ENCODE peak calls at places on chromosome 18, in seven cellular contexts. P, J, S, C, O, X and R are unnamed samples.
A peak's percentile ranks its signal among the peaks of the same experiment; 100 is the strongest.

GRCh38 chr18:44079602-44080001 is 601.1 kb upstream of the SETBP1 start:
- DNase-seq in P (peak; percentile 70), J (no peak), S (no peak), C (no peak), O (peak; percentile 75), X (no peak), R (no peak)

GRCh38 chr18:30712383-30712782 is 330.2 kb downstream of the DSC3 start:
- DNase-seq in P (no peak), J (no peak), S (no peak), C (no peak), O (no peak), X (no peak), R (no peak)

GRCh38 chr18:13629841-13630747 is 96.3 kb downstream of the FAM210A start:
- DNase-seq in P (peak; percentile 50), J (peak; percentile 64), S (peak; percentile 67), C (peak; percentile 55), O (peak; percentile 49), X (no peak), R (peak; percentile 81)

GRCh38 chr18:73908323-73908722 is 239.3 kb downstream of the FBXO15 start:
- DNase-seq in P (peak; percentile 52), J (peak; percentile 41), S (peak; percentile 57), C (peak; percentile 27), O (peak; percentile 51), X (peak; percentile 59), R (peak; percentile 63)

GRCh38 chr18:21760321-21760720 is 19.7 kb downstream of the MIB1 start:
- DNase-seq in P (peak; percentile 65), J (no peak), S (no peak), C (no peak), O (peak; percentile 63), X (no peak), R (no peak)

GRCh38 chr18:48607049-48607984 is 68.5 kb downstream of the CTIF start:
- DNase-seq in P (peak; percentile 90), J (no peak), S (no peak), C (no peak), O (peak; percentile 85), X (no peak), R (no peak)

GRCh38 chr18:49619792-49620191 is 57.9 kb downstream of the LIPG start:
- DNase-seq in P (no peak), J (no peak), S (no peak), C (peak; percentile 99), O (no peak), X (no peak), R (peak; percentile 91)

GRCh38 chr18:39681061-39681460 is 2115.5 kb upstream of the CELF4 start:
- DNase-seq in P (no peak), J (no peak), S (no peak), C (no peak), O (no peak), X (no peak), R (no peak)

GRCh38 chr18:21672868-21673267 is 31.7 kb downstream of the ABHD3 start:
- DNase-seq in P (peak; percentile 76), J (no peak), S (no peak), C (peak; percentile 44), O (no peak), X (no peak), R (no peak)

GRCh38 chr18:66329716-66330115 is 274.2 kb downstream of the CDH19 start:
- DNase-seq in P (no peak), J (no peak), S (no peak), C (no peak), O (no peak), X (no peak), R (no peak)

GRCh38 chr18:27808678-27809077 is 368.3 kb downstream of the CDH2 start:
- DNase-seq in P (no peak), J (no peak), S (no peak), C (no peak), O (peak; percentile 30), X (no peak), R (no peak)

GRCh38 chr18:75840131-75840530 is 412.6 kb upstream of the SMIM21 start:
- DNase-seq in P (no peak), J (no peak), S (no peak), C (no peak), O (no peak), X (no peak), R (no peak)

GRCh38 chr18:48293954-48294893 is 115.0 kb downstream of the ZBTB7C start:
- DNase-seq in P (no peak), J (no peak), S (no peak), C (no peak), O (no peak), X (peak; percentile 44), R (peak; percentile 67)

GRCh38 chr18:49400398-49401072 is 59.9 kb downstream of the DYM start:
- DNase-seq in P (peak; percentile 48), J (no peak), S (no peak), C (no peak), O (peak; percentile 11), X (no peak), R (no peak)

GRCh38 chr18:31506024-31506742 is 8.2 kb downstream of the DSG2 start:
- DNase-seq in P (peak; percentile 21), J (no peak), S (no peak), C (peak; percentile 41), O (peak; percentile 59), X (no peak), R (no peak)

GRCh38 chr18:62118324-62118723 is 68.5 kb downstream of the PIGN start:
- DNase-seq in P (peak; percentile 81), J (no peak), S (no peak), C (no peak), O (no peak), X (no peak), R (no peak)

GRCh38 chr18:49966090-49966489 is 152.8 kb upstream of the ACAA2 start:
- DNase-seq in P (no peak), J (no peak), S (no peak), C (no peak), O (no peak), X (no peak), R (no peak)

GRCh38 chr18:75075429-75075841 is 133.5 kb downstream of the PTGR3 start:
- DNase-seq in P (no peak), J (no peak), S (no peak), C (no peak), O (no peak), X (no peak), R (no peak)

GRCh38 chr18:75502286-75502685 is 74.8 kb upstream of the SMIM21 start:
- DNase-seq in P (peak; percentile 74), J (no peak), S (no peak), C (no peak), O (no peak), X (no peak), R (no peak)

GRCh38 chr18:73163236-73163635 is 295.4 kb upstream of the NETO1 start:
- DNase-seq in P (no peak), J (no peak), S (no peak), C (no peak), O (no peak), X (no peak), R (no peak)

GRCh38 chr18:76736309-76736708 is 86.0 kb upstream of the ZNF236 start:
- DNase-seq in P (no peak), J (no peak), S (no peak), C (no peak), O (no peak), X (no peak), R (no peak)

GRCh38 chr18:48328473-48329205 is 80.5 kb downstream of the ZBTB7C start:
- DNase-seq in P (peak; percentile 46), J (no peak), S (no peak), C (peak; percentile 28), O (peak; percentile 27), X (no peak), R (no peak)

GRCh38 chr18:52343138-52343537 is 3.1 kb downstream of the DCC start:
- DNase-seq in P (peak; percentile 2), J (no peak), S (no peak), C (no peak), O (no peak), X (no peak), R (peak; percentile 65)

GRCh38 chr18:46939337-46939963 is 22.0 kb downstream of the KATNAL2 start:
- DNase-seq in P (peak; percentile 66), J (no peak), S (no peak), C (peak; percentile 35), O (peak; percentile 91), X (no peak), R (peak; percentile 53)

GRCh38 chr18:6750411-6750810 is 20.9 kb downstream of the ARHGAP28 start:
- DNase-seq in P (no peak), J (no peak), S (no peak), C (no peak), O (no peak), X (no peak), R (no peak)

GRCh38 chr18:59994357-59994756 is 94.6 kb downstream of the PMAIP1 start:
- DNase-seq in P (peak; percentile 12), J (no peak), S (no peak), C (no peak), O (no peak), X (no peak), R (peak; percentile 43)
- H2BK5ac ChIP-seq in P (no peak overlapping the region), J (no peak overlapping the region), S (no peak overlapping the region), C (no peak overlapping the region), O (no peak overlapping the region), X (no peak overlapping the region), R (no peak overlapping the region)

GRCh38 chr18:12369211-12369610 is 7.8 kb downstream of the AFG3L2 start:
- DNase-seq in P (no peak), J (no peak), S (no peak), C (peak; percentile 84), O (no peak), X (no peak), R (no peak)
- H3K23ac ChIP-seq in P (no peak overlapping the region), J (no peak overlapping the region), S (no peak overlapping the region), C (no peak overlapping the region), O (no peak overlapping the region), X (no peak overlapping the region), R (no peak overlapping the region)

DNA sequence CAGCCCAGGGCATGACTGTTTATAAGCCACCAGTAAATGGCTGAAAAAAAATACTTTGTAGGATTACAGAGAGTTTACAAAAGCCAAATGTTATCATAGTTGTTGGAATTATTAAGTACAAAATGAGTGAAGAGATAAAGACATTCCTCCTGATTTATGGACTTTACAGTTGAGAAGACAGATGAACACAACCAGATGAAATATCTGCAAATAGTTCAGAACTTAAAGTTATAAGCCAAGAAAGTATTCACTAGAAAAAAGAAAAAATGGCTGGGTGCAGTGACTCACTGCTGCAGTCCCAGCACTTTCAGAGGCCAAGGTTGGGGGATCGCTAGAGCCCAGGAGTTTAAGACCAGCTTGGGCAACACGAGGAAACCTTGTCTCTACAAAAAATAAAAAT is 11.2 kb downstream of the PMAIP1 start:
- DNase-seq in P (peak; percentile 73), J (no peak), S (no peak), C (no peak), O (peak; percentile 85), X (no peak), R (no peak)
- H3K4me1 ChIP-seq in P (peaks cover 22% of the 10 kb centered on the region), J (no peaks in the 10 kb centered on the region), S (peaks cover 5% of the 10 kb centered on the region), C (no peaks in the 10 kb centered on the region), O (peaks cover 6% of the 10 kb centered on the region), X (peaks cover 5% of the 10 kb centered on the region), R (peaks cover 3% of the 10 kb centered on the region)

DNA sequence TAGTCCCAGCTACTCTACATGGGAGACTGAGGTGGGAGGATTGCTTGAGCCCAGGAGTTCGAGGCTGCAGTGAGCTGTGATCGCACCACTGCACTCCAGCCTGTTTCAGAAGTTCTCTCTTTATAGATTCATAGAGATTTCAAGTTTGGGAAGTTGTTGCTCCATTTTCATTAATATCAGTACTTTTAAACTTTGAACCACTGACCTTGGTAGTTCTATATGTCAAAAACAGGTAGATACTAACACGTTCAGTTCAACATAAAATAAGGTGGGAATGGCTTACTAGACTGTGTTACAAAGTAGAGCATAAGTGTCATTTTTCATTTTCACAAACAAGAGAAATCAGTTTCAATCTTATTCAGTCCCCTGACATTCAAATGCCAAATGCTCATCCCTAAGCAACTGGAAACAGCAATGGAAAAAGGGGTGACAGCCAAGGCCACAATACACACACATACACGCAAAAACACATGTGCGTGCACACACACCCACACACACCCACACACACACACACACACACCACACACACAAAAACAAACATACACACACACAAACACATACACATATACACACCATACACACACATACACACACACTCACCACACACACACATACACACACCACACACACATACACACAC is 71.7 kb downstream of the PIEZO2 start:
- DNase-seq in P (no peak), J (no peak), S (no peak), C (no peak), O (no peak), X (no peak), R (no peak)
- H2BK5ac ChIP-seq in P (peak overlapping the region; percentile 77), J (no peak overlapping the region), S (no peak overlapping the region), C (no peak overlapping the region), O (no peak overlapping the region), X (no peak overlapping the region), R (no peak overlapping the region)